ENCODE peak calls at places on chromosomes 5 and 9, in four cellular contexts. O, A, U and Y are unnamed samples. For H3F3A, H3K27me3 and H3K79me2, the result is how much of the 10 kb centered on the place peaks cover.

GRCh38 chr9:34578241-34579096 is 11.1 kb downstream of the CNTFR start:
- DNase-seq in U (no peak), O (no peak), A (peak), Y (peak)

GRCh38 chr5:31487510-31487909 is 44.4 kb downstream of the DROSHA start:
- DNase-seq in O (no peak), U (no peak), A (no peak), Y (peak)

GRCh38 chr9:133371261-133371711 is 4.6 kb downstream of the SURF4 start:
- DNase-seq in U (no peak), O (no peak), A (no peak), Y (peak)

GRCh38 chr5:31197183-31197582 is 3.7 kb downstream of the CDH6 start:
- DNase-seq in U (peak), O (no peak), A (no peak), Y (peak)

GRCh38 chr5:57033103-57033502 is 81.2 kb upstream of the MIER3 start:
- DNase-seq in U (peak), O (peak), A (no peak), Y (no peak)

GRCh38 chr5:36047375-36048160 is 19.1 kb downstream of the UGT3A2 start:
- DNase-seq in U (no peak), O (no peak), A (no peak), Y (no peak)

GRCh38 chr9:128555180-128555721 is 2.9 kb downstream of the SPTAN1 start:
- DNase-seq in A (no peak), O (peak), U (peak), Y (peak)

GRCh38 chr5:68344447-68345111 is 129.0 kb downstream of the PIK3R1 start:
- DNase-seq in A (no peak), O (peak), U (peak), Y (peak)

DNA sequence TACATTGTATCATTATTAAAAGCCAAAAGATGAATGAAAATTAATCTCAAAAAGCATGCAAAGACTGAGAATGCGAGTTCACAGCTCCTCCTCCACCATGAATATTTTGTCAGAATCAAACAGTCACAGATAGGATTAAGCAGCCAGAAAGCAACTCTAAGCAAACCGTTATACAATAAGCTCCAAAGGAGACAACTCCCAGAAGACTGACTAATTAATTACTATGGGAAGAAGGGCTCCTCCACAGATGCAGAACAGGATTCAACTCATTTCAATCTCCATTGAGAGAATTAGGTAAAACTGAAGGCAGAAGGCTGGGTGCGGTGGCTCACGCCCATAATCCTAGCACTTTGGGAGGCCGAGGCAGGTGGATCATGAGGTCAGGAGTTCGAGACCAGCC is 68.2 kb downstream of the SERINC5 start:
- DNase-seq in U (no peak), A (no peak), O (no peak), Y (no peak)
- H3F3A ChIP-seq in U (under half), A (under half), O (half or more), Y (under half)

DNA sequence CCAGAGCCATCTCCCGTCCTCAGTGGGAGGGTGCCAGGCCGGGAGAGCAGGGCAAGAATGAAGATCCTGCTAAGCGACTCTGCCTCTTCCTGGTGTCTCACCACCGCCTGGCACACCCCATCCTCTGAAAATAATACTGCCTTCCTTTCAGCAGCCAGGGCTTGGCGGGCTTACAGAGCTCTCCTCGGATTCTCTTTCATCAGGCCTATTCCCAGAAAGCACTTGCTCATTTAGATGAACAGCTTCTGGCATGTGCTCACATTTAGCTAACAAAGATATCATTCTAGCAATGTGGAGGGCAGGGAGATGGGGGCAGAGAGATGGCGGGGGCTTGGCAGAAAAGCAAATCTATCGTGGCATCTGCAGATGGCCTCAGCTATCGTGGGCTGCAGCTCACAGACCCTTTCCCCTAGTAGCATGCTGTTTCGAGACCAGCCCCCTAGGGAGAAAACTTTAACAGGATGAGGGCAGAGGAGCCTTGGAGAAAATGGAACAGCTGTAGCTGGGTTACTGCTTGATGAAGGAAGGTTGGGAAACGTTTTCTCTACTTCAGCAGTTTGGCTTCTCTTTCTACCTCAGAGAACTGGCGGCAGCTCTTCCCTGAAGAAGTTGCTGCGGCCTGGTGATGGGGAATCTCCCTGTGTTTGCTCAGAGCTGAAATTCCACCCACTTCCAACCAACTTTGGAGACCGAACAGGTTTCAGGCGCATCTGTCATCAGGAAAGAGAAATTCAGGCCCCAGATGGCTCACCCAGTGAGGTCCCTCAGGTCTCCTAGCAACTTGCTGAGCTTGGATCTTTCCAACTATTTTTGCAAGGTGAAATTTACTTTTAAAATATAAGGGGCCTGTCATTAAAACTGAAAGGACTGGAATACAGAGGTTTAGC is 102.1 kb downstream of the TMEM174 start:
- DNase-seq in O (no peak), A (no peak), U (no peak), Y (peak)
- H3K27me3 ChIP-seq in O (under half), A (under half), U (under half), Y (under half)

GRCh38 chr5:58999804-59000595 is 417.1 kb downstream of the RAB3C start:
- DNase-seq in O (no peak), U (no peak), A (peak), Y (no peak)

GRCh38 chr5:59003124-59003523 is 420.2 kb downstream of the RAB3C start:
- DNase-seq in O (no peak), U (no peak), A (no peak), Y (no peak)

GRCh38 chr5:59001716-59002115 is 418.8 kb downstream of the RAB3C start:
- DNase-seq in O (no peak), A (no peak), U (no peak), Y (no peak)

GRCh38 chr5:59002162-59002825 is 419.4 kb downstream of the RAB3C start:
- DNase-seq in U (no peak), O (no peak), A (no peak), Y (no peak)

GRCh38 chr5:59001154-59001553 is 418.3 kb downstream of the RAB3C start:
- DNase-seq in A (peak), O (no peak), U (no peak), Y (no peak)
- H3K79me2 ChIP-seq in A (under half), O (under half), U (under half), Y (half or more)

DNA sequence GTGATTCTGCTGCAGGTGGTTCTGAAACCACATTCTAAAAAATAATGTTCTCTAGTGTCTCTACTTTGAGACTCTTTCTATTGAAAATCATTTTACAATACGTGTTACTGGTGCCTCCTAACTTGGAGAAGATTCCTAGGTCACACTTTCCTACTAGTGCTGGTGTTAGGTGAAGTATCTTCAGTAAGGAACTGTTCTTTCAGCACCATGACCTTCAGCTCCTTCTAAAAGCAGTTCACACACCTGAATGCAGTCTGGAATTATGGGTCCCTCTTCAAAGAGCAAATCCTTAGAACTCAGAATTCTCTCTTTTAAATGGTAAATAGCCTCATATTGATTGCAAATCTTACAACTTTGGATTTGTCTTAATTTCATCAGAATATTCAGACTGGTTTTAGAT is 10.6 kb upstream of the DPYSL3 start:
- DNase-seq in U (peak), O (no peak), A (no peak), Y (peak)
- H3F3A ChIP-seq in U (under half), O (under half), A (under half), Y (under half)

GRCh38 chr9:18492612-18493011 is 18.7 kb downstream of the ADAMTSL1 start:
- DNase-seq in O (no peak), A (no peak), U (peak), Y (peak)

GRCh38 chr9:18487620-18488019 is 13.7 kb downstream of the ADAMTSL1 start:
- DNase-seq in O (no peak), U (no peak), A (no peak), Y (peak)

GRCh38 chr9:18493361-18494015 is 19.5 kb downstream of the ADAMTSL1 start:
- DNase-seq in U (peak), A (peak), O (no peak), Y (peak)

GRCh38 chr9:18489861-18490260 is 15.9 kb downstream of the ADAMTSL1 start:
- DNase-seq in U (peak), O (no peak), A (no peak), Y (peak)

DNA sequence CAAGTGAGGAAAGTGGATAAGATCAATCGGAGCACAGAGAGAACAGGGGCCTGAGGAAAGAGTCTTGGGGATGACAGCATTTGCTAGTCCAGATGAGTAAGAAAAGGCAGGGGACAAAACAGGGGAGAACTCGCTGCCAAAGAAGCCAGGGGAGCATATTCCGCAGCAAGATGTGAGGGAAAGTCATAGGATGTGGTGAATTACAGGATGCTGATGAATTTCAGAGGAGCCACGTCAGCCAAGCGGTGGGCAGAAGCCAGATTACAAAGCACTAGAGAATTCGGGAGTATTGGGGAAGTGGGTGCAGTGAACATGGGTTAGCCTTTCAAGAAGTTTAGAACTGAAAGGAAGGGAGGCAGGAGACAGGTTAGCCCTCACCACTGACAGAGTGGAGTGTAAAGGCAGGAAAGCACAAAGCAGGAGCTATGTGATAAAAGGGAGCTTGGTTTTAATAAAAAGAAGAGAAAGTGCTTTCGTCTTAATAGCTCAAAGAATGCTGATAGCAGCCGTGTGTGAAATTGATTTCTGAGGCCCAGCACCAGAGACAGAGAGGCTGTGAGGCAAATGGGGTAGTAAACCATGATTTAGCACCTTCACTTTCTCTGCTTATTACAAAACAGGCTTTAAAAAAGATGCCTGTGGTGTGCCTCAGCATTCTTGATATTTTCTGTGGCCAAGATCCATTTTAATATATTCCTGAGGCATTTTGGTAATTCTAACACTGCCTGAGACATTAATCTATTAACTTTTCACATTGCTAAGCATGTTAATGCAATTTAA is 16.8 kb downstream of the ADAMTSL1 start:
- DNase-seq in U (peak), A (no peak), O (no peak), Y (peak)
- H3K27me3 ChIP-seq in U (under half), A (under half), O (under half), Y (under half)

GRCh38 chr5:141484499-141485304 is at the start of gene PCDHGC4:
- DNase-seq in A (peak), O (no peak), U (no peak), Y (peak)
- H3K79me2 ChIP-seq in A (half or more), O (under half), U (under half), Y (half or more)

GRCh38 chr9:87076825-87077224 is 129.5 kb upstream of the GAS1 start:
- DNase-seq in A (no peak), U (no peak), O (no peak), Y (no peak)
- H3F3A ChIP-seq in A (under half), U (under half), O (under half), Y (under half)